ENCODE peak calls at places on chromosomes 5 and 9, in six cellular contexts. P, F, N, W, L and C are unnamed samples.

GRCh38 chr5:74643160-74643562 is 2.6 kb upstream of the ENC1 start:
- DNase-seq in P (peak; percentile 48), L (no peak), W (no peak), N (no peak), F (no peak), C (no peak)

GRCh38 chr5:90690317-90690716 is 131.7 kb downstream of the ADGRV1 start:
- DNase-seq in P (no peak), W (no peak), L (no peak), N (no peak), F (no peak), C (no peak)

GRCh38 chr5:41843456-41844112 is 26.6 kb downstream of the OXCT1 start:
- DNase-seq in L (no peak), N (peak; percentile 42), W (no peak), F (peak; percentile 35), P (peak; percentile 37), C (peak; percentile 77)

GRCh38 chr9:125494555-125494920 is 212.5 kb downstream of the MAPKAP1 start:
- DNase-seq in P (no peak), W (no peak), L (no peak), F (no peak), N (no peak), C (no peak)

GRCh38 chr5:135641329-135642178 is 62.8 kb upstream of the CXCL14 start:
- DNase-seq in L (no peak), N (no peak), P (no peak), F (no peak), W (no peak), C (peak; percentile 87)

GRCh38 chr5:114361724-114362196 is at the start of gene KCNN2:
- DNase-seq in L (peak; percentile 87), W (peak; percentile 26), N (no peak), P (no peak), F (peak; percentile 68), C (peak; percentile 77)

GRCh38 chr5:88405783-88406182 is 137.1 kb upstream of the TMEM161B start:
- DNase-seq in F (no peak), P (no peak), L (no peak), W (no peak), N (no peak), C (no peak)

GRCh38 chr9:134040176-134040565 is 14.9 kb downstream of the BRD3OS start:
- DNase-seq in L (no peak), F (no peak), W (no peak), P (no peak), N (no peak), C (no peak)

GRCh38 chr9:136532799-136533774 is 12.8 kb downstream of the NOTCH1 start:
- DNase-seq in F (no peak), L (no peak), P (no peak), W (no peak), N (no peak), C (no peak)

GRCh38 chr9:120741701-120742100 is 27.4 kb upstream of the MEGF9 start:
- DNase-seq in P (no peak), W (no peak), N (no peak), F (no peak), L (no peak), C (no peak)

GRCh38 chr9:105693435-105694275 is 686 bp upstream of the TMEM38B start:
- DNase-seq in F (peak; percentile 28), L (no peak), W (no peak), P (no peak), N (no peak), C (no peak)

GRCh38 chr9:133004091-133005072 is 25.9 kb downstream of the GFI1B start:
- DNase-seq in N (peak; percentile 89), P (no peak), F (peak; percentile 20), L (no peak), W (no peak), C (no peak)

GRCh38 chr5:172909931-172910502 is 49.2 kb upstream of the RPL26L1 start:
- DNase-seq in W (no peak), N (no peak), P (no peak), L (no peak), F (no peak), C (no peak)

GRCh38 chr5:169719360-169720314 is 82.6 kb downstream of the DOCK2 start:
- DNase-seq in N (no peak), P (no peak), L (no peak), W (peak; percentile 59), F (no peak), C (no peak)

GRCh38 chr9:104334549-104334948 is 169.5 kb upstream of the OR13F1 start:
- DNase-seq in F (no peak), N (no peak), W (no peak), L (no peak), P (no peak), C (no peak)

GRCh38 chr5:5264727-5265126 is 124.6 kb downstream of the ADAMTS16 start:
- DNase-seq in P (no peak), N (no peak), F (no peak), L (no peak), W (no peak), C (no peak)

GRCh38 chr9:113542741-113543140 is 79.2 kb downstream of the RGS3 start:
- DNase-seq in F (no peak), P (no peak), N (no peak), W (no peak), L (no peak), C (no peak)

GRCh38 chr5:173016621-173017046 is 33.1 kb downstream of the ATP6V0E1 start:
- DNase-seq in F (no peak), N (no peak), W (no peak), L (no peak), P (peak; percentile 79), C (no peak)

GRCh38 chr5:157464518-157465171 is 4.6 kb downstream of the NIPAL4 start:
- DNase-seq in N (peak; percentile 54), F (no peak), W (peak; percentile 28), L (no peak), P (peak; percentile 76), C (no peak)

GRCh38 chr5:115461093-115461492 is 83.5 kb downstream of the FEM1C start:
- DNase-seq in N (no peak), P (peak; percentile 4), F (no peak), L (no peak), W (no peak), C (no peak)

GRCh38 chr5:58787982-58788381 is 205.1 kb downstream of the RAB3C start:
- DNase-seq in P (no peak), L (no peak), F (peak; percentile 27), W (no peak), N (no peak), C (no peak)

GRCh38 chr9:132169672-132170392 is 8.0 kb downstream of the NTNG2 start:
- DNase-seq in N (peak; percentile 86), W (no peak), F (peak; percentile 80), P (peak; percentile 29), L (no peak), C (peak; percentile 70)

GRCh38 chr5:122022966-122023365 is 55.1 kb downstream of the LOX start:
- DNase-seq in W (no peak), L (no peak), N (no peak), P (no peak), F (no peak), C (no peak)
- TF ChIP-seq JUND in W (no peak), L (no peak), N (no peak), P (no peak), F (no peak), C (no peak)

DNA sequence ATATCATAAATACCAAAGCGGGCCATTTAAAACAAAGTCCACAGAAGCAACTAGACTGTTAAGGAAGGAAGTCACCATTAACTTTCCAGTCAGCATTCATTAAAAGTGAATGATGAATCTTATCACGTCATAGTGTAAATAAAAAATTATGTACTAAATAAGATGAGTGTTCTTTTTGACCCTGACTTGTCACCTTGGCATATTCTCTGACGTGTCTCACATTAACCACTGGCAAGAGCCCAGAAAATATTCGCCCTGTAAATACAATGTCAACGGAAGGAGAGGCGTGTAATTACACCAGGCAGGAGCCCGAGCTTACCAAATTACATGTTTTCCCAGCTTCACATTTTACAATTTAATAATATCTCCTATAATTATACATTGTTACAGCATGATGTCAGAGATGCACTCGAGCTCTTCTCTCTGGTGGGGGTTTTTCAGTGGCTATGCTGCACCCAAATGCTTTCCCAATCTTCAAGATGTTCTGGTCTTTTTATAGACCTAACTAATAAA is 29.3 kb upstream of the UBE2QL1 start:
- DNase-seq in N (no peak), P (no peak), L (no peak), W (no peak), F (no peak), C (no peak)
- TF ChIP-seq JUND in N (no peak), P (no peak), L (no peak), W (no peak), F (no peak), C (no peak)

GRCh38 chr5:56588636-56589485 is 226.5 kb upstream of the MAP3K1 start:
- DNase-seq in W (peak; percentile 78), N (no peak), F (no peak), L (no peak), P (no peak), C (no peak)
- TF ChIP-seq JUND in W (no peak), N (no peak), F (no peak), L (no peak), P (no peak), C (no peak)

DNA sequence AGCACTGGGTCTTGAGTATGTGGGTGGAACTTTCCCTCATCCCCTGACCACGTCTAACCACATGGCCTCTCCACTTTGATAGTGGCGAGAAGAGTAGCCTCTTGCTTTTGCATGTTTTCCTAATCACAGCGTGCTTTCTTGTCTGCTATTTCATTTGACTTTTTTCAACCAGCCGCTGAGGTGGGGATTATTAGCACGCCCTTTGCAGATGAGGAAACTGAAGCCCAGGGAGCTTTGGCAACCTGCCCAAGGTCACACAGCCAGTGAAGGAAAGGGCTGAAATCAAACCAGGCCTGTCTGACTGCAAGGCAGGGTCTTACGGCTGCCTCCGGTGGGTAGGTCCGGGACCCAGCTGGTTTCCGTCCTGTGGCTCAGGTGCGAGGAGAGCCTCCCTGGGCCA is 106.5 kb upstream of the MSX2 start:
- DNase-seq in L (no peak), F (peak; percentile 31), N (no peak), W (no peak), P (no peak), C (no peak)
- TF ChIP-seq JUND in L (no peak), F (no peak), N (no peak), W (no peak), P (no peak), C (no peak)

DNA sequence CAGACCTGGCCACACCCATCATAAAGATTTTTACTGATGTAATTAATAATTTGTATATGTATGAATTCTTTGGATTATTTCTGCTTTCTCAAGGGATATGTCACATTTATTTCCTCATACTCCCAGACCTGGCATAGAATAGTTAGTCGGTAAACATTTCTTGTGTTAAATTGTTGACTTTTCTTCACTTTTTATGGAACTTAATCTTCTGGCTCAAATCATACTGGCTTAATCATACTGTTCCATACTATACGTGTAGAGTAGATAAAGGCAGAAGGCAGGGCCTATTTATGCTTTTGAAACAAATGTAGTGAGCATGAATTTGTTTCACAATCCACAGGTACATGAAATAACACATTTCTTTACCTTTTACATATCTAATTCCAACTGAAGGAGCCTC is 155.8 kb downstream of the DEPDC1B start:
- DNase-seq in P (no peak), W (no peak), F (no peak), N (no peak), L (no peak), C (no peak)
- TF ChIP-seq JUND in P (no peak), W (no peak), F (no peak), N (no peak), L (no peak), C (no peak)

GRCh38 chr9:12702160-12702758 is 9.1 kb downstream of the TYRP1 start:
- DNase-seq in W (no peak), N (peak; percentile 3), P (peak; percentile 56), L (peak; percentile 25), F (peak; percentile 30), C (peak; percentile 85)
- TF ChIP-seq JUND in W (no peak), N (no peak), P (no peak), L (no peak), F (no peak), C (no peak)

GRCh38 chr5:89513299-89514044 is 630.5 kb upstream of the MEF2C start:
- DNase-seq in N (no peak), P (no peak), L (no peak), F (no peak), W (no peak), C (no peak)
- TF ChIP-seq JUND in N (no peak), P (no peak), L (no peak), F (no peak), W (no peak), C (no peak)